ENCODE peak calls at places on chromosomes 7 and 10, in ten cellular contexts. Q, I, K, V, G, A, B, Z, N and S are unnamed samples.
A peak's percentile ranks its signal among the peaks of the same experiment; 100 is the strongest.

GRCh38 chr7:132257253-132257652 is 319.0 kb downstream of the PLXNA4 start:
- ATAC-seq in Q (no peak), I (no peak), K (no peak), V (no peak), G (no peak), A (no peak), B (no peak), Z (no peak), N (no peak), S (no peak)

GRCh38 chr7:148276291-148277041 is 314.1 kb upstream of the C7orf33 start:
- ATAC-seq in Q (no peak), I (no peak), K (no peak), V (no peak), G (no peak), A (no peak), B (no peak), Z (no peak), N (no peak), S (no peak)

GRCh38 chr10:74814792-74815191 is 11.6 kb upstream of the KAT6B start:
- ATAC-seq in Q (no peak), I (no peak), K (no peak), V (no peak), G (no peak), A (peak; percentile 58), B (no peak), Z (no peak), N (no peak), S (no peak)

GRCh38 chr7:117322741-117323584 is at the start of gene WNT2:
- ATAC-seq in Q (no peak), I (peak; percentile 25), K (no peak), V (peak; percentile 39), G (no peak), A (no peak), B (no peak), Z (peak; percentile 70), N (no peak), S (no peak)

GRCh38 chr7:155942226-155942950 is 130.1 kb upstream of the SHH start:
- ATAC-seq in Q (no peak), I (no peak), K (no peak), V (no peak), G (no peak), A (no peak), B (no peak), Z (no peak), N (no peak), S (no peak)

GRCh38 chr7:124643196-124643850 is 122.3 kb downstream of the GPR37 start:
- ATAC-seq in Q (no peak), I (no peak), K (no peak), V (no peak), G (no peak), A (no peak), B (no peak), Z (no peak), N (no peak), S (no peak)

GRCh38 chr7:8014399-8014798 is 45.8 kb downstream of the GLCCI1 start:
- ATAC-seq in Q (no peak), I (no peak), K (peak; percentile 38), V (no peak), G (no peak), A (no peak), B (no peak), Z (no peak), N (no peak), S (no peak)

GRCh38 chr7:36286241-36286640 is 103.4 kb upstream of the ANLN start:
- ATAC-seq in Q (no peak), I (no peak), K (peak; percentile 57), V (no peak), G (no peak), A (no peak), B (peak; percentile 84), Z (no peak), N (peak; percentile 71), S (no peak)

GRCh38 chr7:157411580-157411979 is 74.8 kb downstream of the DNAJB6 start:
- ATAC-seq in Q (peak; percentile 61), I (peak; percentile 28), K (no peak), V (no peak), G (no peak), A (no peak), B (no peak), Z (no peak), N (peak; percentile 57), S (no peak)

GRCh38 chr7:151807876-151808275 is 69.0 kb downstream of the PRKAG2 start:
- ATAC-seq in Q (no peak), I (no peak), K (no peak), V (no peak), G (no peak), A (no peak), B (no peak), Z (no peak), N (no peak), S (no peak)

GRCh38 chr7:107884419-107884818 is 6.6 kb upstream of the DLD start:
- ATAC-seq in Q (peak; percentile 19), I (no peak), K (no peak), V (no peak), G (no peak), A (no peak), B (no peak), Z (peak; percentile 45), N (no peak), S (no peak)

GRCh38 chr10:20682782-20683181 is 214.3 kb downstream of the NEBL start:
- ATAC-seq in Q (no peak), I (no peak), K (no peak), V (no peak), G (no peak), A (no peak), B (no peak), Z (no peak), N (no peak), S (no peak)

GRCh38 chr7:69443136-69443535 is 155.1 kb upstream of the AUTS2 start:
- ATAC-seq in Q (no peak), I (no peak), K (no peak), V (no peak), G (no peak), A (no peak), B (no peak), Z (no peak), N (no peak), S (no peak)